ENCODE peak calls at places on chromosome 5, in ten cellular contexts. One of them, this sample, is unnamed.

GRCh38 chr5:74026310-74026709 is 400.3 kb downstream of the ARHGEF28 start:
- DNase-seq in activated CD4-positive, CD25-positive, alpha-beta regulatory T cell treated with anti-CD3 and anti-CD28 coated beads, Interleukin-2, amount 50 U/mL, for 72 hours: no peak
- DNase-seq in activated naive CD8-positive, alpha-beta T cell treated with anti-CD3 and anti-CD28 coated beads, Interleukin-2, amount 50 U/mL, for 24 hours: no peak
- DNase-seq in cardiac muscle cell: no peak
- DNase-seq in ascending aorta: no peak
- DNase-seq in LHCN-M2: no peak
- DNase-seq in activated CD8-positive, alpha-beta memory T cell treated with anti-CD3 and anti-CD28 coated beads, Interleukin-2, amount 50 U/mL, for 48 hours: no peak
- DNase-seq in GM13977: no peak
- DNase-seq in skeletal muscle cell: no peak
- DNase-seq in left kidney: no peak
- DNase-seq in this sample: no peak

GRCh38 chr5:135591277-135591676 is 12.5 kb upstream of the CXCL14 start:
- DNase-seq in activated CD4-positive, CD25-positive, alpha-beta regulatory T cell treated with anti-CD3 and anti-CD28 coated beads, Interleukin-2, amount 50 U/mL, for 72 hours: no peak
- DNase-seq in activated naive CD8-positive, alpha-beta T cell treated with anti-CD3 and anti-CD28 coated beads, Interleukin-2, amount 50 U/mL, for 24 hours: no peak
- DNase-seq in cardiac muscle cell: no peak
- DNase-seq in ascending aorta: no peak
- DNase-seq in LHCN-M2: no peak
- DNase-seq in activated CD8-positive, alpha-beta memory T cell treated with anti-CD3 and anti-CD28 coated beads, Interleukin-2, amount 50 U/mL, for 48 hours: no peak
- DNase-seq in GM13977: no peak
- DNase-seq in skeletal muscle cell: no peak
- DNase-seq in left kidney: no peak
- DNase-seq in this sample: no peak

GRCh38 chr5:29769474-29769873 is 1424.0 kb upstream of the CDH6 start:
- DNase-seq in activated CD4-positive, CD25-positive, alpha-beta regulatory T cell treated with anti-CD3 and anti-CD28 coated beads, Interleukin-2, amount 50 U/mL, for 72 hours: no peak
- DNase-seq in activated naive CD8-positive, alpha-beta T cell treated with anti-CD3 and anti-CD28 coated beads, Interleukin-2, amount 50 U/mL, for 24 hours: no peak
- DNase-seq in cardiac muscle cell: no peak
- DNase-seq in ascending aorta: no peak
- DNase-seq in LHCN-M2: no peak
- DNase-seq in activated CD8-positive, alpha-beta memory T cell treated with anti-CD3 and anti-CD28 coated beads, Interleukin-2, amount 50 U/mL, for 48 hours: no peak
- DNase-seq in GM13977: no peak
- DNase-seq in skeletal muscle cell: no peak
- DNase-seq in left kidney: no peak
- DNase-seq in this sample: no peak

GRCh38 chr5:9301200-9301599 is 244.7 kb downstream of the SEMA5A start:
- DNase-seq in activated CD4-positive, CD25-positive, alpha-beta regulatory T cell treated with anti-CD3 and anti-CD28 coated beads, Interleukin-2, amount 50 U/mL, for 72 hours: no peak
- DNase-seq in activated naive CD8-positive, alpha-beta T cell treated with anti-CD3 and anti-CD28 coated beads, Interleukin-2, amount 50 U/mL, for 24 hours: no peak
- DNase-seq in cardiac muscle cell: no peak
- DNase-seq in ascending aorta: no peak
- DNase-seq in LHCN-M2: no peak
- DNase-seq in activated CD8-positive, alpha-beta memory T cell treated with anti-CD3 and anti-CD28 coated beads, Interleukin-2, amount 50 U/mL, for 48 hours: no peak
- DNase-seq in GM13977: no peak
- DNase-seq in skeletal muscle cell: no peak
- DNase-seq in left kidney: no peak
- DNase-seq in this sample: no peak

GRCh38 chr5:110687485-110687884 is 39.0 kb downstream of the TMEM232 start:
- DNase-seq in activated CD4-positive, CD25-positive, alpha-beta regulatory T cell treated with anti-CD3 and anti-CD28 coated beads, Interleukin-2, amount 50 U/mL, for 72 hours: no peak
- DNase-seq in activated naive CD8-positive, alpha-beta T cell treated with anti-CD3 and anti-CD28 coated beads, Interleukin-2, amount 50 U/mL, for 24 hours: no peak
- DNase-seq in cardiac muscle cell: no peak
- DNase-seq in ascending aorta: no peak
- DNase-seq in LHCN-M2: no peak
- DNase-seq in activated CD8-positive, alpha-beta memory T cell treated with anti-CD3 and anti-CD28 coated beads, Interleukin-2, amount 50 U/mL, for 48 hours: no peak
- DNase-seq in GM13977: no peak
- DNase-seq in skeletal muscle cell: no peak
- DNase-seq in left kidney: no peak
- DNase-seq in this sample: no peak

GRCh38 chr5:12023614-12024241 is 119.5 kb upstream of the CTNND2 start:
- DNase-seq in activated CD4-positive, CD25-positive, alpha-beta regulatory T cell treated with anti-CD3 and anti-CD28 coated beads, Interleukin-2, amount 50 U/mL, for 72 hours: no peak
- DNase-seq in activated naive CD8-positive, alpha-beta T cell treated with anti-CD3 and anti-CD28 coated beads, Interleukin-2, amount 50 U/mL, for 24 hours: no peak
- DNase-seq in cardiac muscle cell: peak
- DNase-seq in ascending aorta: no peak
- DNase-seq in LHCN-M2: peak
- DNase-seq in activated CD8-positive, alpha-beta memory T cell treated with anti-CD3 and anti-CD28 coated beads, Interleukin-2, amount 50 U/mL, for 48 hours: no peak
- DNase-seq in GM13977: peak
- DNase-seq in skeletal muscle cell: no peak
- DNase-seq in left kidney: peak
- DNase-seq in this sample: no peak

GRCh38 chr5:54703091-54703490 is 185.5 kb downstream of the SNX18 start:
- DNase-seq in activated CD4-positive, CD25-positive, alpha-beta regulatory T cell treated with anti-CD3 and anti-CD28 coated beads, Interleukin-2, amount 50 U/mL, for 72 hours: no peak
- DNase-seq in activated naive CD8-positive, alpha-beta T cell treated with anti-CD3 and anti-CD28 coated beads, Interleukin-2, amount 50 U/mL, for 24 hours: no peak
- DNase-seq in cardiac muscle cell: peak
- DNase-seq in ascending aorta: peak
- DNase-seq in LHCN-M2: peak
- DNase-seq in activated CD8-positive, alpha-beta memory T cell treated with anti-CD3 and anti-CD28 coated beads, Interleukin-2, amount 50 U/mL, for 48 hours: no peak
- DNase-seq in GM13977: no peak
- DNase-seq in skeletal muscle cell: peak
- DNase-seq in left kidney: no peak
- DNase-seq in this sample: no peak

GRCh38 chr5:52846443-52846842 is 58.7 kb downstream of the ITGA1 start:
- DNase-seq in activated CD4-positive, CD25-positive, alpha-beta regulatory T cell treated with anti-CD3 and anti-CD28 coated beads, Interleukin-2, amount 50 U/mL, for 72 hours: no peak
- DNase-seq in activated naive CD8-positive, alpha-beta T cell treated with anti-CD3 and anti-CD28 coated beads, Interleukin-2, amount 50 U/mL, for 24 hours: no peak
- DNase-seq in cardiac muscle cell: peak
- DNase-seq in ascending aorta: no peak
- DNase-seq in LHCN-M2: peak
- DNase-seq in activated CD8-positive, alpha-beta memory T cell treated with anti-CD3 and anti-CD28 coated beads, Interleukin-2, amount 50 U/mL, for 48 hours: no peak
- DNase-seq in GM13977: no peak
- DNase-seq in skeletal muscle cell: no peak
- DNase-seq in left kidney: peak
- DNase-seq in this sample: no peak

GRCh38 chr5:80238778-80239679 is 16.8 kb downstream of the SERINC5 start:
- DNase-seq in activated CD4-positive, CD25-positive, alpha-beta regulatory T cell treated with anti-CD3 and anti-CD28 coated beads, Interleukin-2, amount 50 U/mL, for 72 hours: no peak
- DNase-seq in activated naive CD8-positive, alpha-beta T cell treated with anti-CD3 and anti-CD28 coated beads, Interleukin-2, amount 50 U/mL, for 24 hours: no peak
- DNase-seq in cardiac muscle cell: peak
- DNase-seq in ascending aorta: peak
- DNase-seq in LHCN-M2: peak
- DNase-seq in activated CD8-positive, alpha-beta memory T cell treated with anti-CD3 and anti-CD28 coated beads, Interleukin-2, amount 50 U/mL, for 48 hours: no peak
- DNase-seq in GM13977: no peak
- DNase-seq in skeletal muscle cell: peak
- DNase-seq in left kidney: peak
- DNase-seq in this sample: peak

This sample was measured in left lobe of liver.